ENCODE peak calls at places on chromosomes 6 and 20, in eight cellular contexts. S, D, X, J, P, I, N and R are unnamed samples.

GRCh38 chr6:7343546-7344475 is 30.8 kb upstream of the SSR1 start:
- DNase-seq in D (no peak), N (no peak), P (no peak), X (no peak), S (no peak), J (no peak), I (no peak), R (no peak)

GRCh38 chr6:130001229-130001554 is 17.2 kb upstream of the L3MBTL3 start:
- DNase-seq in I (no peak), X (no peak), P (no peak), N (no peak), D (no peak), J (no peak), S (no peak), R (no peak)

GRCh38 chr6:43386492-43386891 is 17.0 kb upstream of the ZNF318 start:
- DNase-seq in P (no peak), N (no peak), S (no peak), X (no peak), J (peak; percentile 59), I (no peak), D (no peak), R (peak; percentile 50)

GRCh38 chr6:22448311-22448711 is 121.1 kb upstream of the HDGFL1 start:
- DNase-seq in S (peak; percentile 41), J (no peak), P (no peak), I (no peak), D (peak; percentile 31), N (no peak), X (no peak), R (no peak)

GRCh38 chr6:5121479-5121878 is 36.3 kb downstream of the PPP1R3G start:
- DNase-seq in S (no peak), J (no peak), X (no peak), P (no peak), N (no peak), D (no peak), I (no peak), R (no peak)

GRCh38 chr6:35318200-35318844 is 20.7 kb downstream of the DEF6 start:
- DNase-seq in P (no peak), I (no peak), D (peak; percentile 92), X (no peak), S (peak; percentile 87), J (peak; percentile 81), N (no peak), R (no peak)

GRCh38 chr20:6007094-6007528 is 46.7 kb downstream of the LRRN4 start:
- DNase-seq in S (peak; percentile 18), I (no peak), X (no peak), P (peak; percentile 17), N (no peak), D (no peak), J (no peak), R (no peak)

GRCh38 chr6:4401408-4402367 is 266.3 kb upstream of the ECI2 start:
- DNase-seq in X (no peak), P (no peak), D (no peak), N (no peak), I (no peak), J (no peak), S (peak; percentile 24), R (no peak)

GRCh38 chr6:2986722-2987196 is 12.9 kb upstream of the NQO2 start:
- DNase-seq in P (no peak), D (no peak), S (peak; percentile 94), J (peak; percentile 15), N (no peak), X (no peak), I (no peak), R (no peak)

GRCh38 chr6:44829811-44830210 is 442.3 kb downstream of the CDC5L start:
- DNase-seq in D (no peak), J (no peak), S (no peak), N (no peak), I (no peak), X (no peak), P (no peak), R (no peak)

GRCh38 chr6:27863962-27864905 is 48.0 kb downstream of the OR2B2 start:
- DNase-seq in P (peak; percentile 68), X (peak; percentile 20), S (peak; percentile 31), I (no peak), D (no peak), J (no peak), N (peak; percentile 38), R (peak; percentile 12)

GRCh38 chr20:46089076-46089337 is 755 bp downstream of the NCOA5 start:
- DNase-seq in D (no peak), J (no peak), X (no peak), S (no peak), I (no peak), P (no peak), N (no peak), R (no peak)

GRCh38 chr6:125213936-125214335 is 60.4 kb downstream of the TPD52L1 start:
- DNase-seq in N (no peak), S (no peak), D (no peak), X (no peak), P (no peak), J (peak; percentile 20), I (no peak), R (no peak)

GRCh38 chr20:23212482-23212881 is 126.4 kb upstream of the CD93 start:
- DNase-seq in N (no peak), J (no peak), D (no peak), I (no peak), P (no peak), S (no peak), X (no peak), R (no peak)

GRCh38 chr20:52731086-52731485 is 241.1 kb upstream of the TSHZ2 start:
- DNase-seq in P (no peak), S (no peak), J (no peak), I (no peak), N (no peak), D (no peak), X (no peak), R (no peak)

GRCh38 chr20:7392551-7392950 is 547.7 kb downstream of the HAO1 start:
- DNase-seq in S (no peak), N (no peak), J (peak; percentile 49), P (no peak), D (no peak), X (no peak), I (no peak), R (no peak)

GRCh38 chr20:19802492-19803158 is 44.6 kb downstream of the RIN2 start:
- DNase-seq in N (no peak), J (peak; percentile 49), P (no peak), D (peak; percentile 18), X (no peak), S (peak; percentile 31), I (no peak), R (no peak)